ENCODE peak calls at places on chromosomes 6 and 20, in seven cellular contexts. H is HTR-8/SVneo; Z is ELF-1; X is left ventricle myocardium inferior; K is AG04449; T is caudate nucleus; O is stimulated activated CD8-positive, alpha-beta memory T cell treated with anti-CD3 and anti-CD28 coated beads, Interleukin-15, amount 100 ng/mL, for 24 hours. S is an unnamed sample.

GRCh38 chr20:57025666-57026065 is 240.8 kb downstream of the BMP7 start:
- DNase-seq in X (no peak), O (no peak), H (no peak), T (no peak), Z (no peak), K (no peak), S (no peak)

GRCh38 chr6:170516783-170517616 is 36.1 kb downstream of the PSMB1 start:
- DNase-seq in H (peak), Z (peak), O (no peak), T (no peak), X (no peak), K (peak), S (peak)

GRCh38 chr6:22409487-22409886 is 112.7 kb upstream of the PRL start:
- DNase-seq in Z (no peak), H (no peak), K (peak), X (no peak), T (no peak), O (no peak), S (no peak)

GRCh38 chr20:53215166-53215565 is 243.0 kb downstream of the TSHZ2 start:
- DNase-seq in X (no peak), H (no peak), K (no peak), O (no peak), Z (no peak), T (no peak), S (no peak)

GRCh38 chr6:84825461-84825860 is 61.1 kb upstream of the TBX18 start:
- DNase-seq in O (no peak), T (no peak), Z (no peak), H (no peak), K (peak), X (no peak), S (no peak)

GRCh38 chr20:35300469-35301262 is 8.4 kb upstream of the FAM83C start:
- DNase-seq in O (no peak), X (no peak), Z (no peak), K (no peak), H (no peak), T (no peak), S (no peak)

GRCh38 chr20:44728835-44729342 is 13.7 kb downstream of the CCN5 start:
- DNase-seq in T (peak), X (peak), K (peak), O (no peak), Z (peak), H (peak), S (peak)

GRCh38 chr6:144989319-144990099 is 704.4 kb downstream of the UTRN start:
- DNase-seq in X (no peak), O (no peak), K (no peak), Z (no peak), H (no peak), T (no peak), S (no peak)

GRCh38 chr6:1952726-1953360 is 292.6 kb downstream of the GMDS start:
- DNase-seq in Z (no peak), T (no peak), H (peak), O (no peak), K (peak), X (no peak), S (no peak)

GRCh38 chr6:88989215-88989614 is 25.8 kb upstream of the RNGTT start:
- DNase-seq in K (no peak), T (no peak), O (no peak), H (no peak), X (no peak), Z (no peak), S (no peak)

GRCh38 chr6:71254323-71254722 is 34.3 kb upstream of the OGFRL1 start:
- DNase-seq in O (no peak), Z (no peak), X (no peak), T (no peak), K (no peak), H (no peak), S (peak)

GRCh38 chr6:7975764-7976146 is 65.2 kb upstream of the TXNDC5 start:
- DNase-seq in Z (no peak), K (no peak), H (no peak), T (no peak), O (no peak), X (peak), S (peak)

GRCh38 chr20:10619427-10619826 is 54.4 kb downstream of the JAG1 start:
- DNase-seq in Z (peak), T (no peak), O (no peak), H (peak), K (peak), X (no peak), S (no peak)

GRCh38 chr20:48618052-48618451 is 209.7 kb downstream of the PREX1 start:
- DNase-seq in T (no peak), X (no peak), K (no peak), H (no peak), Z (no peak), O (no peak), S (no peak)

GRCh38 chr6:11413728-11414127 is 123.8 kb upstream of the TMEM170B start:
- DNase-seq in O (no peak), T (no peak), Z (no peak), K (no peak), X (no peak), H (no peak), S (no peak)

GRCh38 chr20:17655286-17655651 is 26.8 kb downstream of the RRBP1 start:
- DNase-seq in X (no peak), T (no peak), H (no peak), O (no peak), Z (peak), K (no peak), S (no peak)

GRCh38 chr20:36821964-36822437 is 48.4 kb upstream of the DSN1 start:
- DNase-seq in H (no peak), T (peak), O (no peak), Z (peak), X (no peak), K (no peak), S (no peak)

GRCh38 chr6:150514806-150515362 is 84.8 kb upstream of the PLEKHG1 start:
- DNase-seq in K (no peak), X (no peak), O (no peak), Z (no peak), T (no peak), H (no peak), S (no peak)

GRCh38 chr6:144149894-144150672 is at the start of gene STX11:
- DNase-seq in K (no peak), Z (peak), H (peak), T (peak), X (peak), O (peak), S (peak)

GRCh38 chr20:13875265-13875811 is 90.5 kb downstream of the NDUFAF5 start:
- DNase-seq in Z (peak), X (no peak), O (no peak), K (no peak), H (no peak), T (no peak), S (no peak)

GRCh38 chr6:80181352-80182081 is 75.0 kb downstream of the BCKDHB start:
- DNase-seq in X (no peak), K (no peak), H (no peak), Z (no peak), T (no peak), O (no peak), S (no peak)

GRCh38 chr6:42978793-42979522 is at the start of gene PEX6:
- DNase-seq in K (peak), H (peak), Z (peak), O (peak), T (peak), X (peak), S (peak)

GRCh38 chr6:13383280-13384163 is 55.2 kb upstream of the TBC1D7 start:
- DNase-seq in H (no peak), X (no peak), K (no peak), Z (no peak), T (no peak), O (no peak), S (no peak)

GRCh38 chr6:111721677-111722219 is 116.1 kb upstream of the TRAF3IP2 start:
- DNase-seq in X (no peak), H (peak), K (no peak), Z (peak), T (no peak), O (no peak), S (peak)

GRCh38 chr6:16562498-16562897 is 198.8 kb downstream of the ATXN1 start:
- DNase-seq in O (no peak), H (no peak), T (no peak), Z (no peak), K (no peak), X (no peak), S (no peak)

GRCh38 chr6:168093071-168093505 is 14.1 kb upstream of the FRMD1 start:
- DNase-seq in O (no peak), H (no peak), K (no peak), Z (no peak), X (peak), T (no peak), S (no peak)

GRCh38 chr6:134240664-134241431 is 77.1 kb downstream of the SGK1 start:
- DNase-seq in Z (no peak), K (no peak), O (no peak), H (no peak), X (peak), T (no peak), S (no peak)

GRCh38 chr20:43973231-43973630 is 58.6 kb downstream of the TOX2 start:
- DNase-seq in Z (no peak), X (no peak), T (no peak), H (no peak), K (no peak), O (no peak), S (no peak)

GRCh38 chr20:31707994-31708744 is 14.5 kb downstream of the BCL2L1 start:
- DNase-seq in T (no peak), Z (no peak), O (no peak), H (no peak), X (peak), K (no peak), S (no peak)

GRCh38 chr20:9999660-10000059 is 35.1 kb upstream of the ANKEF1 start:
- DNase-seq in T (no peak), K (no peak), Z (no peak), X (no peak), H (no peak), O (no peak), S (peak)

GRCh38 chr6:71482742-71483141 is 194.1 kb downstream of the OGFRL1 start:
- DNase-seq in X (no peak), Z (no peak), K (no peak), H (no peak), T (no peak), O (no peak), S (no peak)

GRCh38 chr6:36839819-36840379 is 655 bp upstream of the CPNE5 start:
- DNase-seq in T (peak), Z (no peak), X (peak), H (no peak), O (no peak), K (no peak), S (peak)

GRCh38 chr20:35008411-35009342 is 53.0 kb downstream of the MYH7B start:
- DNase-seq in X (no peak), T (no peak), Z (no peak), K (no peak), H (no peak), O (no peak), S (no peak)

S was measured in BE2C.